ENCODE peak calls at places on chromosomes 16 and 17, in five cellular contexts. O is activated naive CD4-positive, alpha-beta T cell treated with anti-CD3 and anti-CD28 coated beads, Interleukin-2, amount 50 U/mL, for 16 hours; U is NCI-H1092; L is activated CD4-positive, alpha-beta T cell treated with anti-CD3 and anti-CD28 coated beads, Interleukin-2, amount 50 U/mL, for 4 hours; W is LoVo. M is an unnamed sample.

GRCh38 chr17:3167574-3167973 is 29.7 kb upstream of the OR1A2 start:
- DNase-seq in W (no peak), U (no peak), L (no peak), O (no peak), M (no peak)

GRCh38 chr16:20674684-20675487 is 22.6 kb downstream of the ACSM1 start:
- DNase-seq in O (no peak), U (peak), L (no peak), W (no peak), M (no peak)

GRCh38 chr17:67145406-67145805 is 99.6 kb downstream of the HELZ start:
- DNase-seq in L (no peak), U (no peak), O (no peak), W (no peak), M (no peak)

GRCh38 chr16:88638323-88639230 is at the start of gene IL17C:
- DNase-seq in O (no peak), L (no peak), U (no peak), W (no peak), M (peak)

GRCh38 chr17:73401911-73402310 is 90.1 kb upstream of the CDC42EP4 start:
- DNase-seq in L (no peak), W (no peak), O (no peak), U (no peak), M (no peak)

GRCh38 chr17:7834554-7834890 is 505 bp downstream of the KDM6B start:
- DNase-seq in O (no peak), W (no peak), L (peak), U (no peak), M (peak)

GRCh38 chr17:56979091-56979480 is 1.2 kb downstream of the SCPEP1 start:
- DNase-seq in U (no peak), L (no peak), O (no peak), W (no peak), M (no peak)

GRCh38 chr16:73082608-73083007 is 34.7 kb upstream of the ZFHX3 start:
- DNase-seq in O (no peak), U (no peak), W (peak), L (no peak), M (no peak)

GRCh38 chr17:14124854-14125253 is 55.5 kb downstream of the COX10 start:
- DNase-seq in L (no peak), U (no peak), O (no peak), W (no peak), M (no peak)

GRCh38 chr17:9932481-9932880 is 27.4 kb upstream of the RCVRN start:
- DNase-seq in W (no peak), O (no peak), U (no peak), L (no peak), M (no peak)

GRCh38 chr17:38871247-38871991 is 1.6 kb downstream of the LASP1 start:
- DNase-seq in L (peak), U (no peak), O (peak), W (peak), M (peak)

GRCh38 chr16:69127966-69128510 is 4.3 kb downstream of the CHTF8 start:
- DNase-seq in U (no peak), L (no peak), O (no peak), W (no peak), M (no peak)

GRCh38 chr16:78571434-78571833 is 472.0 kb downstream of the WWOX start:
- DNase-seq in W (no peak), O (no peak), U (no peak), L (no peak), M (no peak)

GRCh38 chr16:71352466-71352865 is 6.1 kb upstream of the CALB2 start:
- DNase-seq in O (no peak), L (no peak), U (no peak), W (no peak), M (no peak)

GRCh38 chr17:43434902-43435319 is 36.1 kb downstream of the ARL4D start:
- DNase-seq in U (no peak), L (no peak), W (peak), O (no peak), M (no peak)

GRCh38 chr17:32006957-32007462 is at the start of gene LRRC37B:
- DNase-seq in L (peak), O (peak), W (peak), U (peak), M (peak)

GRCh38 chr16:4053663-4054479 is 62.4 kb downstream of the ADCY9 start:
- DNase-seq in W (no peak), O (no peak), L (no peak), U (peak), M (peak)

GRCh38 chr16:14063618-14064581 is 7.2 kb upstream of the MRTFB start:
- DNase-seq in W (no peak), O (no peak), L (no peak), U (no peak), M (no peak)

M was measured in PC-9.